ENCODE peak calls at places on chromosomes 12 and 14, in six cellular contexts. A is HFFc6, K is NCI-H526 treated with DMSO at 0.1 percent for 48 hours, Z is heart right ventricle, F is NCI-H1048, I is stromal cell of bone marrow. U is an unnamed sample.
A peak's percentile ranks its signal among the peaks of the same experiment; 100 is the strongest.

GRCh38 chr12:43349863-43350262 is 202.1 kb downstream of the ADAMTS20 start:
- DNase-seq in I (peak; percentile 15), F (no peak), K (no peak), Z (no peak), A (no peak), U (peak; percentile 49)

GRCh38 chr12:125403145-125403789 is 338.0 kb downstream of the AACS start:
- DNase-seq in A (no peak), I (peak; percentile 2), F (no peak), K (no peak), Z (no peak), U (peak; percentile 50)

GRCh38 chr14:104086661-104087461 is 1.4 kb downstream of the ASPG start:
- DNase-seq in Z (peak; percentile 27), I (no peak), A (no peak), F (no peak), K (no peak), U (no peak)

GRCh38 chr12:132765366-132765765 is 3.7 kb upstream of the ANKLE2 start:
- DNase-seq in K (no peak), I (no peak), Z (no peak), A (no peak), F (no peak), U (no peak)

GRCh38 chr12:132433641-132434395 is 56.1 kb upstream of the FBRSL1 start:
- DNase-seq in F (no peak), I (no peak), A (no peak), K (no peak), Z (no peak), U (no peak)

GRCh38 chr14:55245657-55246268 is 25.5 kb upstream of the FBXO34 start:
- DNase-seq in Z (no peak), F (no peak), I (peak; percentile 18), A (peak; percentile 28), K (peak; percentile 16), U (peak; percentile 22)

GRCh38 chr14:64419003-64419402 is 30.9 kb downstream of the MTHFD1 start:
- DNase-seq in Z (no peak), F (no peak), I (no peak), A (no peak), K (no peak), U (no peak)

GRCh38 chr12:131620946-131621681 is 89.8 kb upstream of the SFSWAP start:
- DNase-seq in K (no peak), F (no peak), I (no peak), A (no peak), Z (no peak), U (no peak)

GRCh38 chr14:74504874-74505617 is 11.5 kb downstream of the ISCA2 start:
- DNase-seq in Z (no peak), K (no peak), F (no peak), I (no peak), A (no peak), U (no peak)

GRCh38 chr14:38391334-38391733 is 135.4 kb upstream of the CLEC14A start:
- DNase-seq in K (no peak), I (no peak), A (peak; percentile 46), F (no peak), Z (no peak), U (no peak)

GRCh38 chr12:122076743-122077495 is 1.6 kb upstream of the MLXIP start:
- DNase-seq in F (no peak), K (no peak), Z (no peak), I (no peak), A (no peak), U (no peak)

GRCh38 chr14:69451941-69452340 is 32.6 kb upstream of the PLEKHD1 start:
- DNase-seq in A (no peak), Z (no peak), I (no peak), F (no peak), K (no peak), U (no peak)

GRCh38 chr12:53700567-53700966 is 24.7 kb upstream of the ATP5MC2 start:
- DNase-seq in F (no peak), K (no peak), A (no peak), Z (no peak), I (no peak), U (no peak)

GRCh38 chr12:32399045-32399372 is 349 bp upstream of the FGD4 start:
- DNase-seq in A (no peak), K (peak; percentile 57), F (no peak), Z (no peak), I (no peak), U (no peak)

GRCh38 chr12:75553398-75553797 is 42.0 kb upstream of the KRR1 start:
- DNase-seq in Z (no peak), F (no peak), I (no peak), K (no peak), A (no peak), U (no peak)

GRCh38 chr12:60101715-60102114 is 505.9 kb downstream of the SLC16A7 start:
- DNase-seq in K (no peak), A (peak; percentile 69), I (peak; percentile 33), F (no peak), Z (no peak), U (no peak)

GRCh38 chr14:33916663-33917565 is 34.0 kb downstream of the EGLN3 start:
- DNase-seq in F (no peak), I (no peak), Z (peak; percentile 45), K (no peak), A (no peak), U (no peak)

GRCh38 chr14:50647753-50648152 is 20.4 kb downstream of the SAV1 start:
- DNase-seq in Z (no peak), F (no peak), K (no peak), I (no peak), A (no peak), U (no peak)

GRCh38 chr12:42981379-42981778 is 391.8 kb upstream of the PRICKLE1 start:
- DNase-seq in A (peak; percentile 43), Z (no peak), K (no peak), F (no peak), I (peak; percentile 19), U (no peak)

GRCh38 chr12:22526836-22527235 is 17.5 kb downstream of the C2CD5 start:
- DNase-seq in Z (no peak), K (no peak), F (no peak), A (no peak), I (no peak), U (no peak)

GRCh38 chr12:93407283-93407962 is 29.7 kb downstream of the NUDT4 start:
- DNase-seq in I (no peak), K (no peak), F (no peak), Z (no peak), A (no peak), U (no peak)

GRCh38 chr12:82359115-82359478 is 768 bp downstream of the METTL25 start:
- DNase-seq in Z (no peak), K (peak; percentile 45), A (no peak), F (no peak), I (no peak), U (peak; percentile 11)

GRCh38 chr14:35963209-35963608 is 137.1 kb downstream of the BRMS1L start:
- DNase-seq in F (no peak), K (no peak), Z (no peak), I (no peak), A (no peak), U (no peak)

GRCh38 chr14:102729825-102730224 is 47.4 kb upstream of the TRAF3 start:
- DNase-seq in I (no peak), F (no peak), Z (no peak), K (no peak), A (no peak), U (no peak)

GRCh38 chr14:51335521-51335920 is 95.5 kb downstream of the TMX1 start:
- DNase-seq in A (no peak), F (no peak), K (no peak), I (peak; percentile 54), Z (peak; percentile 60), U (no peak)

GRCh38 chr14:50773632-50774541 is 57.1 kb downstream of the NIN start:
- DNase-seq in I (no peak), A (no peak), Z (no peak), K (peak; percentile 22), F (no peak), U (no peak)